ENCODE peak calls at places on chromosomes 2 and 18, in nine cellular contexts. G, J, W, A, E, Z, I, Q and P are unnamed samples.

GRCh38 chr2:145789636-145790035 is 1269.7 kb upstream of the ZEB2 start:
- DNase-seq in G (no peak), J (no peak), W (no peak), A (no peak), E (no peak), Z (no peak), I (no peak), Q (no peak), P (no peak)

GRCh38 chr2:159179696-159180095 is 106.8 kb downstream of the WDSUB1 start:
- DNase-seq in G (no peak), J (no peak), W (no peak), A (no peak), E (no peak), Z (no peak), I (no peak), Q (no peak), P (no peak)

GRCh38 chr2:207282916-207283315 is 117.2 kb upstream of the KLF7 start:
- DNase-seq in G (no peak), J (no peak), W (no peak), A (no peak), E (no peak), Z (no peak), I (no peak), Q (no peak), P (no peak)

GRCh38 chr2:200765139-200765951 is 46.4 kb upstream of the BZW1 start:
- DNase-seq in G (no peak), J (no peak), W (no peak), A (no peak), E (no peak), Z (peak; percentile 98), I (peak; percentile 76), Q (no peak), P (no peak)

GRCh38 chr18:42413870-42414269 is 458.8 kb downstream of the PIK3C3 start:
- DNase-seq in G (no peak), J (no peak), W (no peak), A (no peak), E (no peak), Z (peak; percentile 18), I (no peak), Q (no peak), P (no peak)

GRCh38 chr2:95024960-95025405 is 525 bp upstream of the MAL start:
- DNase-seq in G (no peak), J (no peak), W (no peak), A (no peak), E (no peak), Z (no peak), I (no peak), Q (no peak), P (no peak)

GRCh38 chr2:102238039-102238756 is 51.4 kb downstream of the IL1RL2 start:
- DNase-seq in G (no peak), J (no peak), W (no peak), A (no peak), E (no peak), Z (no peak), I (no peak), Q (no peak), P (no peak)

GRCh38 chr2:1301056-1301455 is 112.2 kb upstream of the TPO start:
- DNase-seq in G (no peak), J (no peak), W (no peak), A (no peak), E (no peak), Z (no peak), I (no peak), Q (no peak), P (no peak)

GRCh38 chr2:117980783-117981676 is 32.8 kb downstream of the CCDC93 start:
- DNase-seq in G (no peak), J (no peak), W (no peak), A (no peak), E (no peak), Z (peak; percentile 99), I (peak; percentile 91), Q (no peak), P (no peak)

GRCh38 chr2:40820319-40820718 is 368.4 kb upstream of the SLC8A1 start:
- DNase-seq in G (no peak), J (no peak), W (no peak), A (no peak), E (no peak), Z (peak; percentile 3), I (no peak), Q (no peak), P (no peak)
- TF ChIP-seq CTCF in G (no peak), J (no peak), W (no peak), A (no peak), E (no peak), Z (no peak), I (peak; percentile 31), Q (peak; percentile 46), P (no peak)

GRCh38 chr2:172471168-172471567 is 43.8 kb downstream of the ITGA6 start:
- DNase-seq in G (no peak), J (no peak), W (no peak), A (no peak), E (no peak), Z (no peak), I (no peak), Q (no peak), P (no peak)

GRCh38 chr2:172462393-172463381 is 35.3 kb downstream of the ITGA6 start:
- DNase-seq in G (no peak), J (no peak), W (no peak), A (no peak), E (no peak), Z (peak; percentile 72), I (no peak), Q (no peak), P (peak; percentile 20)

GRCh38 chr2:172465417-172466334 is 38.3 kb downstream of the ITGA6 start:
- DNase-seq in G (peak; percentile 55), J (peak; percentile 77), W (peak; percentile 58), A (peak; percentile 52), E (no peak), Z (peak; percentile 77), I (peak; percentile 64), Q (no peak), P (peak; percentile 56)

GRCh38 chr2:172464340-172465129 is 37.1 kb downstream of the ITGA6 start:
- DNase-seq in G (no peak), J (no peak), W (no peak), A (no peak), E (no peak), Z (peak; percentile 88), I (no peak), Q (no peak), P (no peak)

DNA sequence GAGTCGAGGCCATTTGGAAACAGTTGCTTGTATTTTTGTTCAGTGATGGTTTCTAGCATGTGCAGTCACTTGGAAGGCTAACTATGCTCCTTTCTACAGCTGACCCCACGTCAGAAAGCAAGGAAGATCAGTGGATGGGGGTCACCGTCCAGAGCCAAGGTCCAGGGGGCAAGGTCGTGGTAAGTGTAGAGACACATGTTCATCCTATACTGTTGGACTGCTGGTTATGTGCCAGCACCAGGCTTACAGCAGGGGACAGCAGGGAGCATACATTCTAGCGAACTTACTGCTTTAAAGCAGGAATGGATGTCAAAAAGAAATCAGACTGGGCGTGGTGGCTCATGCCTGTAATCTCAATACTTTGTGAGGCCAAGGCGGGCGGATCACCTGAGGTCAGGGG is 40.0 kb downstream of the ITGA6 start:
- DNase-seq in G (no peak), J (no peak), W (no peak), A (no peak), E (no peak), Z (no peak), I (no peak), Q (no peak), P (no peak)
- TF ChIP-seq CTCF in G (no peak), J (no peak), W (no peak), A (peak; percentile 23), E (no peak), Z (no peak), I (no peak), Q (peak; percentile 59), P (no peak)

GRCh38 chr2:235807347-235807746 is 313.5 kb downstream of the AGAP1 start:
- DNase-seq in G (no peak), J (no peak), W (no peak), A (no peak), E (no peak), Z (no peak), I (no peak), Q (no peak), P (no peak)

GRCh38 chr2:235804676-235805075 is 310.8 kb downstream of the AGAP1 start:
- DNase-seq in G (no peak), J (no peak), W (no peak), A (no peak), E (no peak), Z (no peak), I (no peak), Q (no peak), P (no peak)

GRCh38 chr2:235802542-235802941 is 308.7 kb downstream of the AGAP1 start:
- DNase-seq in G (no peak), J (no peak), W (no peak), A (no peak), E (no peak), Z (no peak), I (no peak), Q (no peak), P (no peak)

GRCh38 chr2:235799281-235799680 is 305.4 kb downstream of the AGAP1 start:
- DNase-seq in G (no peak), J (no peak), W (no peak), A (no peak), E (no peak), Z (no peak), I (no peak), Q (no peak), P (no peak)

GRCh38 chr2:235803028-235803427 is 309.2 kb downstream of the AGAP1 start:
- DNase-seq in G (no peak), J (no peak), W (no peak), A (no peak), E (no peak), Z (peak; percentile 8), I (no peak), Q (no peak), P (no peak)
- TF ChIP-seq CTCF in G (no peak), J (no peak), W (no peak), A (no peak), E (no peak), Z (no peak), I (no peak), Q (peak; percentile 75), P (no peak)

DNA sequence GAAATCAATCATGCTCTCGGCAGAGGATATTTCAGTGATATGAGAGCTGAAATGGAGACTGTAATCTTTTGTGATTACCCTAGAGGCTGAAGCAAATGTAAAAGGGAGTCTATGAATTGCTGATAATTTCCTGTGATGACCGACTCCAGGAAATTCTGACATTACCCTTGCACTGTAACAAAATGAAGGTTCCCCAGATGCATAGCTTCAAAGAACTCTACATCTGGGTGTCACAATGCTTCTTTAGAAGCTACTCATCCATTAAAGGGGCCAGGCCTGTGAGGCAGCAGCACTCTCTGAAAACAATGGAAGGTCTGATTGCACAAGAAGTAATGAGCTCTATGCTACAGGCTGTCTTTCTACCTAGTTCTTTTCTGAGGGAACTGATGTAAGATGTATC is 268.3 kb upstream of the SESTD1 start:
- DNase-seq in G (no peak), J (no peak), W (no peak), A (no peak), E (no peak), Z (peak; percentile 7), I (no peak), Q (no peak), P (no peak)
- TF ChIP-seq CTCF in G (no peak), J (no peak), W (no peak), A (no peak), E (no peak), Z (no peak), I (no peak), Q (no peak), P (no peak)

GRCh38 chr2:137886432-137886831 is 77.8 kb upstream of the HNMT start:
- DNase-seq in G (peak; percentile 11), J (no peak), W (no peak), A (no peak), E (no peak), Z (peak; percentile 43), I (no peak), Q (no peak), P (no peak)
- TF ChIP-seq CTCF in G (no peak), J (no peak), W (no peak), A (no peak), E (no peak), Z (peak; percentile 30), I (no peak), Q (no peak), P (peak; percentile 7)